ENCODE peak calls at places on chromosome 17, in six cellular contexts. N, P, R, L, J and U are unnamed samples.

GRCh38 chr17:74427048-74427762 is 4.7 kb upstream of the GPRC5C start:
- DNase-seq in N (no peak), P (no peak), R (no peak), L (no peak), J (peak), U (no peak)

GRCh38 chr17:72476575-72476986 is 355.8 kb downstream of the SOX9 start:
- DNase-seq in N (no peak), P (no peak), R (no peak), L (peak), J (no peak), U (no peak)

GRCh38 chr17:82551779-82552457 is 32.4 kb downstream of the FOXK2 start:
- DNase-seq in N (peak), P (peak), R (peak), L (no peak), J (peak), U (peak)

GRCh38 chr17:13337864-13338371 is 263.8 kb downstream of the HS3ST3A1 start:
- DNase-seq in N (no peak), P (peak), R (peak), L (no peak), J (no peak), U (no peak)

GRCh38 chr17:1110524-1110843 is 69.3 kb downstream of the ABR start:
- DNase-seq in N (no peak), P (no peak), R (no peak), L (peak), J (no peak), U (no peak)

GRCh38 chr17:80253631-80254395 is 6.8 kb upstream of the RNF213 start:
- DNase-seq in N (no peak), P (no peak), R (no peak), L (no peak), J (no peak), U (no peak)

GRCh38 chr17:44733753-44734152 is 25.0 kb upstream of the ADAM11 start:
- DNase-seq in N (no peak), P (no peak), R (peak), L (peak), J (no peak), U (no peak)

GRCh38 chr17:2042355-2042929 is 620 bp downstream of the OVCA2 start:
- DNase-seq in N (no peak), P (no peak), R (peak), L (no peak), J (no peak), U (no peak)

GRCh38 chr17:82528484-82529265 is 9.1 kb downstream of the FOXK2 start:
- DNase-seq in N (no peak), P (no peak), R (peak), L (no peak), J (peak), U (peak)

GRCh38 chr17:4902540-4902939 is 358 bp downstream of the CHRNE start:
- DNase-seq in N (no peak), P (no peak), R (no peak), L (no peak), J (no peak), U (no peak)

GRCh38 chr17:17492085-17492484 is 4.1 kb downstream of the RASD1 start:
- DNase-seq in N (no peak), P (no peak), R (no peak), L (no peak), J (no peak), U (no peak)

GRCh38 chr17:13575466-13575865 is 26.3 kb downstream of the HS3ST3A1 start:
- DNase-seq in N (no peak), P (no peak), R (no peak), L (no peak), J (no peak), U (no peak)

GRCh38 chr17:73338050-73338491 is 26.3 kb upstream of the CDC42EP4 start:
- DNase-seq in N (no peak), P (no peak), R (no peak), L (no peak), J (no peak), U (no peak)

GRCh38 chr17:82794781-82795505 is 43.1 kb downstream of the TBCD start:
- DNase-seq in N (no peak), P (no peak), R (no peak), L (no peak), J (no peak), U (no peak)

GRCh38 chr17:2262146-2262587 is 41.4 kb downstream of the SMG6 start:
- DNase-seq in N (no peak), P (no peak), R (no peak), L (no peak), J (no peak), U (no peak)

GRCh38 chr17:43021739-43022512 is at the start of gene VAT1:
- DNase-seq in N (no peak), P (peak), R (peak), L (peak), J (peak), U (peak)
- TF ChIP-seq POLR2A in N (no peak), P (no peak), R (peak), L (no peak), J (peak), U (peak)

GRCh38 chr17:36149296-36149820 is 27.1 kb downstream of the TBC1D3B start:
- DNase-seq in N (no peak), P (no peak), R (no peak), L (no peak), J (no peak), U (peak)
- TF ChIP-seq POLR2A in N (no peak), P (no peak), R (no peak), L (no peak), J (no peak), U (no peak)

DNA sequence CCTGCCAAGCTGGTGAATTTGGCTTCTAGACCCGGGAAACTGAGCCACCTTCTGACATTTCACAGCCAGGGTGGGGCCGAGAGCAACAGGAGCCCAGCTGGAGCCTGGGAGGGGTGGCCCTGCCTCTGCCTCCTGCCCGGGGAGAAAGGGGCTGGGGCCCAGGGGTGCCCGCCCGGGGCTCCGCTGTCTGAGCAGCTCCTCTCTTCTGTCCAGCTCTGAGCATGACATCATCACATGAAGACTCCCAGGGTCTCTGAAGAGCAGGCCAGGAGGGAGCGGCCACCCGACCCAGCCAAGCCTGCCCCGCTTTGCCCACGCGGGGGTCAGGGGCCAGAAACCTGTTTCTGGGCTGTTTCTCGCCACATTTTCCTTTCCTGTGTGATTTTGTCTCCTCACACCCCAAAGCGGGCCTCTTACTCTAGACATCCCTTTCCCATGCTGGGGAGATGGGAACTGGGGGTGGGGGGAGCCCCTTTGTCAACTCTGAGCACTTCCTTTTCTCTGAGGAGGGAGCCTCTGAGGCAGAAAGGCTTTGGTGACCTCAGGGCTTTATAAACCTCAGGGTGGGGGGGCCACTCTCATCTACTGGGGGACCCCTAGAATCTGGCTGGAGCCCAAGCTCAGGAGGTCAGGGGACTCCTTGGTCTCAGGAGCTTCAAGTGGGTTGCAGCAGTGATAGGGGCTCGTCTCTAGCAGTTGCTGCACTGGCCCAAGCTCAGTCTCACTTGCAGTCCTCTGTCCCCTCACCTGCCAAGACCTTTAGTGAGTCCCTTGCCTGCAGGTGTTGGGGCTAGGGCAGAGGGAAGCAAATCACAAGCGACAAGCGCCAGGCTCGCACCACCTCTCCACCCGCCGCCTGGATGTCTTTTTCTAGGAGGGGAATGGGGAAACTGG is 7.6 kb downstream of the UBALD2 start:
- DNase-seq in N (no peak), P (peak), R (no peak), L (no peak), J (no peak), U (no peak)
- TF ChIP-seq POLR2A in N (no peak), P (no peak), R (no peak), L (no peak), J (peak), U (no peak)

GRCh38 chr17:75511270-75511609 is 4.1 kb downstream of the CASKIN2 start:
- DNase-seq in N (no peak), P (no peak), R (no peak), L (no peak), J (no peak), U (no peak)

GRCh38 chr17:75508122-75508719 is 7.1 kb downstream of the CASKIN2 start:
- DNase-seq in N (no peak), P (no peak), R (no peak), L (no peak), J (no peak), U (peak)

GRCh38 chr17:75508848-75509450 is 6.4 kb downstream of the CASKIN2 start:
- DNase-seq in N (no peak), P (no peak), R (no peak), L (no peak), J (no peak), U (no peak)

GRCh38 chr17:75507712-75508111 is 7.6 kb downstream of the CASKIN2 start:
- DNase-seq in N (no peak), P (no peak), R (no peak), L (no peak), J (no peak), U (no peak)

GRCh38 chr17:75509528-75510258 is 5.6 kb downstream of the CASKIN2 start:
- DNase-seq in N (no peak), P (no peak), R (no peak), L (no peak), J (no peak), U (no peak)
- TF ChIP-seq POLR2A in N (no peak), P (no peak), R (no peak), L (no peak), J (no peak), U (no peak)